ENCODE peak calls at places on chromosomes 12 and 14, in eight cellular contexts. A is CD4-positive, alpha-beta memory T cell; N is stomach; E is CD8-positive, alpha-beta memory T cell; D is A549; W is IMR-90; F is HCT116; M is ovary. Y is an unnamed sample.
A peak's percentile ranks its signal among the peaks of the same experiment; 100 is the strongest.

GRCh38 chr12:29200586-29200985 is 51.5 kb downstream of the FAR2 start:
- DNase-seq in A (no peak), N (no peak), E (no peak), D (no peak), W (no peak), F (no peak), M (no peak), Y (no peak)

GRCh38 chr14:57244103-57244502 is 24.6 kb downstream of the EXOC5 start:
- DNase-seq in A (no peak), N (no peak), E (no peak), D (no peak), W (no peak), F (no peak), M (no peak), Y (no peak)

GRCh38 chr12:12645485-12645884 is 33.8 kb downstream of the CREBL2 start:
- DNase-seq in A (peak; percentile 66), N (no peak), E (peak; percentile 67), D (peak; percentile 44), W (peak; percentile 40), F (peak; percentile 16), M (no peak), Y (peak; percentile 58)

GRCh38 chr12:54262403-54262925 is 17.5 kb downstream of the CBX5 start:
- DNase-seq in A (no peak), N (no peak), E (no peak), D (peak; percentile 81), W (peak; percentile 61), F (no peak), M (peak; percentile 51), Y (peak; percentile 37)

GRCh38 chr14:51262868-51263267 is 22.8 kb downstream of the TMX1 start:
- DNase-seq in A (no peak), N (no peak), E (no peak), D (no peak), W (no peak), F (no peak), M (no peak), Y (no peak)

GRCh38 chr14:104827173-104828055 is 26.5 kb downstream of the ZBTB42 start:
- DNase-seq in A (peak; percentile 56), N (peak; percentile 43), E (peak; percentile 73), D (peak; percentile 76), W (peak; percentile 32), F (peak; percentile 48), M (no peak), Y (peak; percentile 87)

GRCh38 chr12:2396448-2396871 is 343.7 kb downstream of the CACNA1C start:
- DNase-seq in A (no peak), N (no peak), E (no peak), D (no peak), W (peak; percentile 52), F (no peak), M (no peak), Y (no peak)

GRCh38 chr12:12585115-12585862 is 22.6 kb upstream of the DUSP16 start:
- DNase-seq in A (no peak), N (no peak), E (no peak), D (no peak), W (no peak), F (no peak), M (no peak), Y (no peak)

GRCh38 chr12:4858385-4858784 is 51.3 kb upstream of the KCNA1 start:
- DNase-seq in A (no peak), N (no peak), E (no peak), D (no peak), W (no peak), F (no peak), M (no peak), Y (peak; percentile 73)

GRCh38 chr12:106773945-106774807 is at the start of gene RIC8B:
- DNase-seq in A (peak; percentile 78), N (peak; percentile 95), E (peak; percentile 83), D (peak; percentile 99), W (peak; percentile 99), F (peak; percentile 97), M (peak; percentile 97), Y (peak; percentile 98)

GRCh38 chr12:11623382-11623781 is 26.1 kb upstream of the ETV6 start:
- DNase-seq in A (no peak), N (no peak), E (no peak), D (no peak), W (peak; percentile 60), F (no peak), M (no peak), Y (no peak)

GRCh38 chr14:24054646-24055045 is 2.8 kb downstream of the CARMIL3 start:
- DNase-seq in A (no peak), N (no peak), E (no peak), D (no peak), W (no peak), F (no peak), M (no peak), Y (no peak)

GRCh38 chr14:75985618-75986438 is at the start of gene IFT43:
- DNase-seq in A (peak; percentile 89), N (peak; percentile 94), E (peak; percentile 95), D (peak; percentile 78), W (peak; percentile 74), F (peak; percentile 60), M (peak; percentile 94), Y (peak; percentile 75)

GRCh38 chr12:903055-903454 is 46.4 kb downstream of the RAD52 start:
- DNase-seq in A (no peak), N (no peak), E (no peak), D (no peak), W (no peak), F (no peak), M (no peak), Y (no peak)

GRCh38 chr14:31261859-31262739 is 54.5 kb upstream of the HECTD1 start:
- DNase-seq in A (no peak), N (peak; percentile 75), E (no peak), D (peak; percentile 43), W (peak; percentile 63), F (no peak), M (peak; percentile 65), Y (peak; percentile 65)

GRCh38 chr14:96098309-96098998 is 59.3 kb downstream of the C14orf132 start:
- DNase-seq in A (no peak), N (peak; percentile 56), E (no peak), D (peak; percentile 78), W (peak; percentile 71), F (peak; percentile 64), M (no peak), Y (peak; percentile 74)

GRCh38 chr12:46386360-46386867 is 13.8 kb upstream of the SLC38A2 start:
- DNase-seq in A (no peak), N (no peak), E (no peak), D (peak; percentile 86), W (peak; percentile 98), F (no peak), M (no peak), Y (no peak)

GRCh38 chr12:52020539-52021336 is 14.0 kb downstream of the TAMALIN start:
- DNase-seq in A (peak; percentile 60), N (peak; percentile 55), E (peak; percentile 73), D (peak; percentile 67), W (peak; percentile 47), F (no peak), M (no peak), Y (peak; percentile 79)

GRCh38 chr12:75779891-75780501 is 251.6 kb downstream of the PHLDA1 start:
- DNase-seq in A (no peak), N (no peak), E (no peak), D (no peak), W (no peak), F (no peak), M (no peak), Y (no peak)

GRCh38 chr12:81863406-81863805 is 104.3 kb upstream of the PPFIA2 start:
- DNase-seq in A (no peak), N (no peak), E (no peak), D (no peak), W (no peak), F (no peak), M (no peak), Y (no peak)

GRCh38 chr14:53151523-53151866 is 1.6 kb downstream of the DDHD1 start:
- DNase-seq in A (no peak), N (no peak), E (no peak), D (no peak), W (no peak), F (no peak), M (no peak), Y (no peak)
- H3K4me1 ChIP-seq in A (peaks cover 58% of the 10 kb centered on the region), N (peaks cover 35% of the 10 kb centered on the region), E (peaks cover 56% of the 10 kb centered on the region), D (peaks cover 12% of the 10 kb centered on the region), W (peaks cover 5% of the 10 kb centered on the region), F (peaks cover 10% of the 10 kb centered on the region), M (peaks cover 5% of the 10 kb centered on the region), Y (peaks cover 4% of the 10 kb centered on the region)

GRCh38 chr14:26252176-26252575 is 345.7 kb downstream of the NOVA1 start:
- DNase-seq in A (no peak), N (no peak), E (no peak), D (no peak), W (no peak), F (no peak), M (no peak), Y (no peak)

GRCh38 chr14:26255213-26255612 is 342.6 kb downstream of the NOVA1 start:
- DNase-seq in A (no peak), N (no peak), E (no peak), D (peak; percentile 25), W (peak; percentile 31), F (no peak), M (no peak), Y (peak; percentile 11)
- H3K9me3 ChIP-seq in A (peaks cover 5% of the 10 kb centered on the region), N (no peaks in the 10 kb centered on the region), E (no peaks in the 10 kb centered on the region), D (peaks cover 3% of the 10 kb centered on the region), W (no peaks in the 10 kb centered on the region), F (peaks cover 22% of the 10 kb centered on the region), M (no peaks in the 10 kb centered on the region), Y (no peaks in the 10 kb centered on the region)

GRCh38 chr14:92387610-92388009 is 64.6 kb downstream of the SLC24A4 start:
- DNase-seq in A (no peak), N (no peak), E (no peak), D (no peak), W (no peak), F (no peak), M (no peak), Y (no peak)

GRCh38 chr14:92386637-92387036 is 63.7 kb downstream of the SLC24A4 start:
- DNase-seq in A (no peak), N (no peak), E (no peak), D (no peak), W (no peak), F (no peak), M (no peak), Y (no peak)

GRCh38 chr14:92386165-92386564 is 63.2 kb downstream of the SLC24A4 start:
- DNase-seq in A (no peak), N (no peak), E (no peak), D (no peak), W (no peak), F (no peak), M (no peak), Y (no peak)

GRCh38 chr14:92384461-92385133 is 61.6 kb downstream of the SLC24A4 start:
- DNase-seq in A (no peak), N (no peak), E (no peak), D (no peak), W (no peak), F (no peak), M (no peak), Y (no peak)

GRCh38 chr14:92385561-92385960 is 62.6 kb downstream of the SLC24A4 start:
- DNase-seq in A (no peak), N (no peak), E (no peak), D (no peak), W (no peak), F (no peak), M (no peak), Y (no peak)
- H3K4me1 ChIP-seq in A (no peaks in the 10 kb centered on the region), N (no peaks in the 10 kb centered on the region), E (no peaks in the 10 kb centered on the region), D (no peaks in the 10 kb centered on the region), W (no peaks in the 10 kb centered on the region), F (no peaks in the 10 kb centered on the region), M (no peaks in the 10 kb centered on the region), Y (no peaks in the 10 kb centered on the region)

DNA sequence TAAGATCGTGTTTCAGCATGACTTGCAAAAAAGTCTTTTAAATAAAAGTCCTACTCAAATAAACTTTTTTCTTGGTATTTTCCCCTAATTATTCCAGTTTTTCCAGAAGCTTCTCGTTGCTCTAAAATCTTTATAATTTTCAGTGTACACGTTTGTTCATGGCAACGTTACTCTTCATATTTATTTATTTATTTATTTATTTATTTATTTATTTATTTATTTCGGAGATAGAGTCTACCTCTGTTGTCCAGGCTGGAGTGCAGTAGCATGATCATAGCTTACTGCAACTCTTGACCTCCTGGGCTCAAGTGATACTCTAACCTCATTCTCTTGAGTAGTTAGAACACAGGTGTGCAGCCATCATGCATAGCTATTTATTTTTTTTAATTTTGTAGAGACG is 438.3 kb upstream of the MDGA2 start:
- DNase-seq in A (no peak), N (no peak), E (no peak), D (no peak), W (no peak), F (no peak), M (no peak), Y (no peak)
- H3K9me3 ChIP-seq in A (no peaks in the 10 kb centered on the region), N (no peaks in the 10 kb centered on the region), E (no peaks in the 10 kb centered on the region), D (no peaks in the 10 kb centered on the region), W (peaks cover 2% of the 10 kb centered on the region), F (no peaks in the 10 kb centered on the region), M (no peaks in the 10 kb centered on the region), Y (no peaks in the 10 kb centered on the region)

Y was measured in Caco-2.